ENCODE peak calls at places on chromosomes 16 and 17, in six cellular contexts. C, N, D, T, F and W are unnamed samples.

GRCh38 chr17:82257473-82257872 is 16.0 kb downstream of the CSNK1D start:
- DNase-seq in T (no peak), F (peak), D (peak), C (peak), N (no peak), W (no peak)

GRCh38 chr17:70552230-70552981 is 383.1 kb downstream of the KCNJ2 start:
- DNase-seq in T (no peak), D (no peak), C (peak), N (no peak), F (peak), W (no peak)

GRCh38 chr16:11329891-11330290 is 15.4 kb upstream of the RMI2 start:
- DNase-seq in F (no peak), D (no peak), T (no peak), N (no peak), C (no peak), W (no peak)

GRCh38 chr17:2876467-2876866 is 80.2 kb downstream of the RAP1GAP2 start:
- DNase-seq in N (no peak), D (no peak), T (no peak), F (no peak), C (no peak), W (no peak)

GRCh38 chr17:15134363-15134762 is 130.8 kb downstream of the PMP22 start:
- DNase-seq in C (no peak), F (no peak), T (no peak), N (no peak), D (no peak), W (no peak)

GRCh38 chr16:84117482-84117843 is 721 bp upstream of the MBTPS1 start:
- DNase-seq in D (no peak), F (no peak), C (peak), N (no peak), T (no peak), W (no peak)

GRCh38 chr16:600781-601180 is 10.9 kb downstream of the RAB40C start:
- DNase-seq in N (no peak), T (no peak), D (no peak), C (no peak), F (no peak), W (no peak)

GRCh38 chr17:72931635-72932034 is 160.9 kb downstream of the SLC39A11 start:
- DNase-seq in N (no peak), C (peak), T (no peak), D (no peak), F (no peak), W (no peak)

GRCh38 chr16:27708651-27709050 is 158.7 kb downstream of the KATNIP start:
- DNase-seq in N (peak), C (no peak), T (no peak), D (no peak), F (no peak), W (no peak)

GRCh38 chr16:56916571-56917403 is 15.2 kb upstream of the HERPUD1 start:
- DNase-seq in T (no peak), N (no peak), F (no peak), C (no peak), D (no peak), W (no peak)

GRCh38 chr17:7523033-7523432 is 25.8 kb upstream of the TNFSF12 start:
- DNase-seq in C (no peak), T (no peak), D (no peak), F (no peak), N (no peak), W (no peak)

GRCh38 chr17:18033442-18034099 is 5.4 kb downstream of the ATPAF2 start:
- DNase-seq in D (no peak), C (peak), N (no peak), F (peak), T (peak), W (no peak)

GRCh38 chr16:75250809-75251279 is 580 bp downstream of the BCAR1 start:
- DNase-seq in T (no peak), F (peak), N (no peak), D (peak), C (peak), W (peak)

GRCh38 chr17:76515291-76515949 is 14.2 kb upstream of the RHBDF2 start:
- DNase-seq in D (no peak), F (peak), N (peak), T (peak), C (peak), W (peak)